ENCODE peak calls at places on chromosomes 12 and 14, in six cellular contexts. P is mesendoderm; Y is astrocyte of the cerebellum; Z is cardiac septum; X is activated T-cell treated with anti-CD3 and anti-CD28 coated beads, Interleukin-2, amount 50 U/mL, for 1 hour; J is HCEC 1CT. Q is an unnamed sample.

GRCh38 chr12:101050631-101051030 is 159.4 kb downstream of the SLC5A8 start:
- DNase-seq in P (no peak), Y (no peak), Z (no peak), X (no peak), J (no peak), Q (no peak)

GRCh38 chr14:26281280-26281998 is 316.4 kb downstream of the NOVA1 start:
- DNase-seq in P (peak; percentile 93), Y (peak; percentile 19), Z (no peak), X (no peak), J (peak; percentile 25), Q (no peak)

GRCh38 chr12:109054520-109054919 is 2.1 kb downstream of the USP30 start:
- DNase-seq in P (no peak), Y (no peak), Z (no peak), X (no peak), J (no peak), Q (no peak)

GRCh38 chr12:124856132-124856841 is 7.4 kb downstream of the SCARB1 start:
- DNase-seq in P (no peak), Y (no peak), Z (no peak), X (no peak), J (no peak), Q (no peak)

GRCh38 chr12:40831916-40832315 is 139.7 kb downstream of the CNTN1 start:
- DNase-seq in P (no peak), Y (no peak), Z (no peak), X (no peak), J (no peak), Q (no peak)

GRCh38 chr14:105664691-105665090 is 138.3 kb downstream of the TMEM121 start:
- DNase-seq in P (no peak), Y (no peak), Z (no peak), X (no peak), J (no peak), Q (peak; percentile 45)

GRCh38 chr14:99774526-99775307 is 18.5 kb upstream of the EML1 start:
- DNase-seq in P (no peak), Y (peak; percentile 58), Z (no peak), X (no peak), J (no peak), Q (no peak)

GRCh38 chr12:122834229-122834920 is 882 bp upstream of the HIP1R start:
- DNase-seq in P (peak; percentile 82), Y (no peak), Z (peak; percentile 74), X (no peak), J (peak; percentile 43), Q (no peak)

GRCh38 chr12:59695379-59695778 is 99.5 kb downstream of the SLC16A7 start:
- DNase-seq in P (no peak), Y (no peak), Z (no peak), X (no peak), J (peak; percentile 89), Q (no peak)

Q was measured in GM12865.